ENCODE peak calls at places on chromosomes 12 and 14, in four cellular contexts. H, O, P and B are unnamed samples.

GRCh38 chr12:124917135-124917840 is 2.8 kb upstream of the UBC start:
- DNase-seq in H (peak), O (peak), P (peak), B (peak)

GRCh38 chr12:53476769-53477209 is 22.5 kb downstream of the MAP3K12 start:
- DNase-seq in H (no peak), O (no peak), P (no peak), B (no peak)

GRCh38 chr14:91245029-91245428 is 525 bp upstream of the GPR68 start:
- DNase-seq in H (no peak), O (no peak), P (no peak), B (no peak)

GRCh38 chr12:4269279-4269991 is 4.1 kb upstream of the CCND2 start:
- DNase-seq in H (peak), O (peak), P (peak), B (no peak)

GRCh38 chr14:95183532-95184412 is 26.4 kb upstream of the DICER1 start:
- DNase-seq in H (no peak), O (no peak), P (no peak), B (no peak)

GRCh38 chr14:99586761-99587462 is 17.1 kb downstream of the CCDC85C start:
- DNase-seq in H (no peak), O (no peak), P (no peak), B (no peak)

GRCh38 chr12:143964-144649 is 69.8 kb downstream of the SLC6A12 start:
- DNase-seq in H (no peak), O (no peak), P (no peak), B (no peak)

GRCh38 chr14:22155582-22155981 is 433.4 kb downstream of the DAD1 start:
- DNase-seq in H (no peak), O (no peak), P (no peak), B (no peak)

GRCh38 chr14:61653507-61653906 is 41.8 kb upstream of the HIF1A start:
- DNase-seq in H (peak), O (peak), P (no peak), B (no peak)

GRCh38 chr12:16385779-16386646 is 38.6 kb downstream of the MGST1 start:
- DNase-seq in H (peak), O (no peak), P (peak), B (no peak)

GRCh38 chr14:104973215-104974145 is 4.7 kb downstream of the AHNAK2 start:
- DNase-seq in H (peak), O (peak), P (no peak), B (peak)

GRCh38 chr12:18782827-18783226 is 44.9 kb downstream of the CAPZA3 start:
- DNase-seq in H (no peak), O (no peak), P (no peak), B (no peak)

GRCh38 chr12:96578526-96579125 is 89.2 kb downstream of the CFAP54 start:
- DNase-seq in H (no peak), O (no peak), P (peak), B (peak)

GRCh38 chr14:94768521-94769412 is 1.1 kb downstream of the GSC start:
- DNase-seq in H (peak), O (peak), P (no peak), B (no peak)

GRCh38 chr12:64491718-64492117 is 39.8 kb downstream of the TBK1 start:
- DNase-seq in H (no peak), O (no peak), P (no peak), B (no peak)

GRCh38 chr12:94873368-94874085 is 130.0 kb downstream of the NDUFA12 start:
- DNase-seq in H (peak), O (no peak), P (no peak), B (peak)

GRCh38 chr12:111022386-111022785 is 102.0 kb upstream of the MYL2 start:
- DNase-seq in H (no peak), O (no peak), P (no peak), B (no peak)

GRCh38 chr12:113081785-113082296 is 25.3 kb downstream of the DTX1 start:
- DNase-seq in H (no peak), O (no peak), P (no peak), B (no peak)

GRCh38 chr12:5746496-5746895 is 198.6 kb downstream of the ANO2 start:
- DNase-seq in H (no peak), O (no peak), P (no peak), B (no peak)

GRCh38 chr12:50740307-50740706 is 23.6 kb upstream of the ATF1 start:
- DNase-seq in H (no peak), O (no peak), P (no peak), B (no peak)

GRCh38 chr12:56307221-56307965 is 7.3 kb upstream of the CS start:
- DNase-seq in H (no peak), O (no peak), P (no peak), B (no peak)

GRCh38 chr12:55619352-55620138 is 17.1 kb upstream of the OR10P1 start:
- DNase-seq in H (peak), O (no peak), P (peak), B (peak)

GRCh38 chr12:117968084-117968789 is 553 bp downstream of the KSR2 start:
- DNase-seq in H (no peak), O (no peak), P (peak), B (no peak)

GRCh38 chr14:72801841-72802587 is 91.9 kb downstream of the DPF3 start:
- DNase-seq in H (no peak), O (no peak), P (no peak), B (no peak)

GRCh38 chr14:94623422-94623809 is 11.2 kb downstream of the SERPINA3 start:
- DNase-seq in H (no peak), O (peak), P (no peak), B (no peak)

GRCh38 chr14:42633504-42634095 is 1026.9 kb downstream of the LRFN5 start:
- DNase-seq in H (no peak), O (no peak), P (no peak), B (no peak)

GRCh38 chr12:7319934-7320333 is 16.1 kb downstream of the ACSM4 start:
- DNase-seq in H (no peak), O (no peak), P (no peak), B (no peak)

GRCh38 chr14:92207012-92207927 is 85.5 kb downstream of the CPSF2 start:
- DNase-seq in H (no peak), O (no peak), P (no peak), B (no peak)

GRCh38 chr12:40238221-40238902 is 13.6 kb downstream of the LRRK2 start:
- DNase-seq in H (no peak), O (no peak), P (peak), B (no peak)

GRCh38 chr14:101001311-101002069 is 98.0 kb upstream of the RTL1 start:
- DNase-seq in H (no peak), O (no peak), P (no peak), B (no peak)

GRCh38 chr14:36315159-36315853 is 5.1 kb downstream of the MBIP start:
- DNase-seq in H (no peak), O (no peak), P (no peak), B (no peak)

GRCh38 chr14:61388173-61388975 is 67.0 kb downstream of the PRKCH start:
- DNase-seq in H (no peak), O (no peak), P (peak), B (no peak)

GRCh38 chr12:12563529-12563928 is 866 bp upstream of the DUSP16 start:
- DNase-seq in H (no peak), O (no peak), P (peak), B (no peak)

GRCh38 chr12:103855036-103855712 is 14.1 kb upstream of the NT5DC3 start:
- DNase-seq in H (no peak), O (no peak), P (no peak), B (no peak)

GRCh38 chr14:92373336-92373735 is 50.4 kb downstream of the SLC24A4 start:
- DNase-seq in H (no peak), O (no peak), P (no peak), B (no peak)

GRCh38 chr14:71883094-71883493 is 49.1 kb upstream of the RGS6 start:
- DNase-seq in H (no peak), O (no peak), P (no peak), B (no peak)

GRCh38 chr12:49507139-49507538 is 31.7 kb upstream of the KCNH3 start:
- DNase-seq in H (no peak), O (no peak), P (no peak), B (no peak)

GRCh38 chr14:45287609-45288008 is 34.6 kb upstream of the MIS18BP1 start:
- DNase-seq in H (no peak), O (no peak), P (peak), B (no peak)